ENCODE peak calls at places on chromosome 20, in seven cellular contexts. S is activated gamma-delta T cell treated with Interleukin-2 at 50 U/mL for 16 hours, E is T follicular helper cell, K is C1 segment of cervical spinal cord, I is posterior cingulate gyrus, U is NCI-H460, N is choroid plexus epithelial cell. D is an unnamed sample.

GRCh38 chr20:59725476-59726119 is 121.3 kb downstream of the PHACTR3 start:
- DNase-seq in S (no peak), E (no peak), K (no peak), I (no peak), U (no peak), N (no peak), D (no peak)

GRCh38 chr20:62040381-62040922 is 25.2 kb downstream of the TAF4 start:
- DNase-seq in S (no peak), E (no peak), K (no peak), I (peak), U (no peak), N (no peak), D (no peak)

GRCh38 chr20:14986026-14986655 is 648.7 kb upstream of the FLRT3 start:
- DNase-seq in S (no peak), E (no peak), K (no peak), I (no peak), U (no peak), N (peak), D (no peak)

GRCh38 chr20:56940466-56940865 is 311.4 kb downstream of the TFAP2C start:
- DNase-seq in S (no peak), E (no peak), K (no peak), I (no peak), U (no peak), N (no peak), D (no peak)

GRCh38 chr20:49642808-49643207 is 70.9 kb downstream of the B4GALT5 start:
- DNase-seq in S (no peak), E (no peak), K (no peak), I (no peak), U (no peak), N (no peak), D (no peak)

GRCh38 chr20:17226410-17227198 is at the start of gene PCSK2:
- DNase-seq in S (no peak), E (no peak), K (no peak), I (peak), U (peak), N (peak), D (no peak)

GRCh38 chr20:36813784-36814136 is 40.2 kb upstream of the DSN1 start:
- DNase-seq in S (no peak), E (no peak), K (no peak), I (no peak), U (no peak), N (no peak), D (no peak)

GRCh38 chr20:52083627-52084232 is 107.8 kb downstream of the ZFP64 start:
- DNase-seq in S (peak), E (no peak), K (no peak), I (peak), U (peak), N (peak), D (peak)

GRCh38 chr20:38875170-38875993 is 50.8 kb upstream of the FAM83D start:
- DNase-seq in S (peak), E (peak), K (no peak), I (no peak), U (no peak), N (no peak), D (peak)

GRCh38 chr20:50070361-50070760 is 42.6 kb downstream of the UBE2V1 start:
- DNase-seq in S (no peak), E (no peak), K (no peak), I (no peak), U (no peak), N (no peak), D (no peak)

GRCh38 chr20:1832634-1833033 is 62.6 kb upstream of the SIRPA start:
- DNase-seq in S (no peak), E (no peak), K (no peak), I (peak), U (no peak), N (no peak), D (no peak)

GRCh38 chr20:22962567-22963439 is 72.3 kb upstream of the SSTR4 start:
- DNase-seq in S (no peak), E (no peak), K (no peak), I (no peak), U (no peak), N (peak), D (no peak)

GRCh38 chr20:45934046-45934586 is 367 bp upstream of the PCIF1 start:
- DNase-seq in S (peak), E (no peak), K (peak), I (peak), U (no peak), N (peak), D (no peak)

GRCh38 chr20:48606841-48607543 is 220.8 kb downstream of the PREX1 start:
- DNase-seq in S (no peak), E (no peak), K (no peak), I (no peak), U (no peak), N (no peak), D (no peak)

GRCh38 chr20:50387996-50388332 is 122.2 kb upstream of the PTPN1 start:
- DNase-seq in S (no peak), E (no peak), K (no peak), I (no peak), U (no peak), N (no peak), D (no peak)

GRCh38 chr20:37534401-37535157 is 6.9 kb upstream of the BLCAP start:
- DNase-seq in S (peak), E (peak), K (no peak), I (peak), U (peak), N (peak), D (no peak)

GRCh38 chr20:38156888-38157634 is 8.0 kb downstream of the TGM2 start:
- DNase-seq in S (no peak), E (no peak), K (no peak), I (no peak), U (no peak), N (no peak), D (no peak)

GRCh38 chr20:37223053-37223452 is 38.6 kb downstream of the GHRH start:
- DNase-seq in S (no peak), E (no peak), K (no peak), I (no peak), U (no peak), N (peak), D (no peak)

GRCh38 chr20:31497838-31498540 is 16.3 kb upstream of the HM13 start:
- DNase-seq in S (no peak), E (no peak), K (no peak), I (no peak), U (no peak), N (no peak), D (no peak)

GRCh38 chr20:21398109-21398480 is 769 bp upstream of the NKX2-4 start:
- DNase-seq in S (no peak), E (no peak), K (no peak), I (no peak), U (no peak), N (no peak), D (no peak)

GRCh38 chr20:20549267-20549612 is 163.2 kb downstream of the RALGAPA2 start:
- DNase-seq in S (no peak), E (no peak), K (no peak), I (no peak), U (no peak), N (no peak), D (no peak)

GRCh38 chr20:41848180-41848579 is 230.0 kb upstream of the CHD6 start:
- DNase-seq in S (no peak), E (no peak), K (no peak), I (no peak), U (no peak), N (no peak), D (no peak)

GRCh38 chr20:22729180-22729579 is 144.8 kb upstream of the FOXA2 start:
- DNase-seq in S (no peak), E (no peak), K (no peak), I (no peak), U (no peak), N (no peak), D (no peak)

GRCh38 chr20:51022803-51023616 is at the start of gene KCNG1:
- DNase-seq in S (no peak), E (no peak), K (no peak), I (peak), U (peak), N (peak), D (no peak)

GRCh38 chr20:40773376-40773775 is 84.3 kb upstream of the MAFB start:
- DNase-seq in S (no peak), E (no peak), K (no peak), I (no peak), U (no peak), N (no peak), D (no peak)

GRCh38 chr20:5092765-5093339 is 26.9 kb downstream of the PCNA start:
- DNase-seq in S (no peak), E (no peak), K (no peak), I (no peak), U (no peak), N (no peak), D (no peak)

GRCh38 chr20:10846831-10847230 is 173.0 kb upstream of the JAG1 start:
- DNase-seq in S (no peak), E (no peak), K (no peak), I (no peak), U (no peak), N (no peak), D (no peak)

GRCh38 chr20:4613718-4614620 is 107.7 kb upstream of the PRND start:
- DNase-seq in S (peak), E (peak), K (no peak), I (peak), U (peak), N (peak), D (peak)

GRCh38 chr20:36085686-36086267 is 68.8 kb upstream of the EPB41L1 start:
- DNase-seq in S (no peak), E (no peak), K (no peak), I (no peak), U (peak), N (peak), D (no peak)

GRCh38 chr20:41196653-41197225 is 59.4 kb downstream of the PLCG1 start:
- DNase-seq in S (no peak), E (no peak), K (no peak), I (no peak), U (no peak), N (no peak), D (no peak)

GRCh38 chr20:57930328-57930727 is 220.5 kb upstream of the PMEPA1 start:
- DNase-seq in S (no peak), E (no peak), K (no peak), I (no peak), U (no peak), N (no peak), D (no peak)

D was measured in CD8-positive, alpha-beta T cell.